ENCODE peak calls at places on chromosomes 7 and 10, in four cellular contexts. X is aorta, R is gastrocnemius medialis, N is heart right ventricle. H is an unnamed sample. For H3K4me1, the result is how much of the 10 kb centered on the place peaks cover.

GRCh38 chr7:2269468-2270460 is 27.7 kb downstream of the NUDT1 start:
- ATAC-seq in X (no peak), R (no peak), N (peak), H (no peak)

GRCh38 chr7:151060416-151061234 is 1.2 kb downstream of the SLC4A2 start:
- ATAC-seq in R (no peak), X (no peak), N (no peak), H (no peak)

GRCh38 chr7:159019111-159019510 is 125.6 kb downstream of the VIPR2 start:
- ATAC-seq in X (no peak), R (no peak), N (peak), H (no peak)

GRCh38 chr10:35135861-35136260 is 9.2 kb downstream of the CREM start:
- ATAC-seq in X (no peak), R (no peak), N (no peak), H (no peak)

GRCh38 chr7:2110586-2111396 is 122.0 kb downstream of the MAD1L1 start:
- ATAC-seq in R (no peak), X (no peak), N (no peak), H (no peak)

GRCh38 chr10:88996927-88997326 is 6.3 kb downstream of the FAS start:
- ATAC-seq in N (no peak), X (no peak), R (no peak), H (no peak)

GRCh38 chr10:106863549-106863948 is 301.0 kb downstream of the SORCS1 start:
- ATAC-seq in N (no peak), R (no peak), X (no peak), H (no peak)

GRCh38 chr7:116271161-116271979 is 61.0 kb downstream of the TES start:
- ATAC-seq in R (no peak), X (peak), N (peak), H (peak)

GRCh38 chr10:62054825-62055224 is 153.3 kb downstream of the ARID5B start:
- ATAC-seq in R (no peak), X (no peak), N (no peak), H (no peak)

GRCh38 chr10:45261243-45261775 is 54.1 kb downstream of the OR13A1 start:
- ATAC-seq in N (no peak), R (no peak), X (no peak), H (no peak)

GRCh38 chr7:87225696-87226095 is 6.2 kb upstream of the TMEM243 start:
- ATAC-seq in N (no peak), X (no peak), R (no peak), H (no peak)

GRCh38 chr10:124680675-124681074 is 63.5 kb downstream of the FAM53B start:
- ATAC-seq in R (no peak), N (no peak), X (peak), H (peak)
- H3K4me1 ChIP-seq in R (half or more), N (half or more), X (under half), H (half or more)

GRCh38 chr7:26189697-26190096 is 10.8 kb downstream of the HNRNPA2B1 start:
- ATAC-seq in X (no peak), R (no peak), N (no peak), H (no peak)
- H3K4me1 ChIP-seq in X (under half), R (under half), N (under half), H (half or more)

GRCh38 chr10:125141150-125141859 is 19.1 kb downstream of the CTBP2 start:
- ATAC-seq in N (no peak), X (no peak), R (peak), H (no peak)
- H3K4me1 ChIP-seq in N (under half), X (under half), R (half or more), H (half or more)

DNA sequence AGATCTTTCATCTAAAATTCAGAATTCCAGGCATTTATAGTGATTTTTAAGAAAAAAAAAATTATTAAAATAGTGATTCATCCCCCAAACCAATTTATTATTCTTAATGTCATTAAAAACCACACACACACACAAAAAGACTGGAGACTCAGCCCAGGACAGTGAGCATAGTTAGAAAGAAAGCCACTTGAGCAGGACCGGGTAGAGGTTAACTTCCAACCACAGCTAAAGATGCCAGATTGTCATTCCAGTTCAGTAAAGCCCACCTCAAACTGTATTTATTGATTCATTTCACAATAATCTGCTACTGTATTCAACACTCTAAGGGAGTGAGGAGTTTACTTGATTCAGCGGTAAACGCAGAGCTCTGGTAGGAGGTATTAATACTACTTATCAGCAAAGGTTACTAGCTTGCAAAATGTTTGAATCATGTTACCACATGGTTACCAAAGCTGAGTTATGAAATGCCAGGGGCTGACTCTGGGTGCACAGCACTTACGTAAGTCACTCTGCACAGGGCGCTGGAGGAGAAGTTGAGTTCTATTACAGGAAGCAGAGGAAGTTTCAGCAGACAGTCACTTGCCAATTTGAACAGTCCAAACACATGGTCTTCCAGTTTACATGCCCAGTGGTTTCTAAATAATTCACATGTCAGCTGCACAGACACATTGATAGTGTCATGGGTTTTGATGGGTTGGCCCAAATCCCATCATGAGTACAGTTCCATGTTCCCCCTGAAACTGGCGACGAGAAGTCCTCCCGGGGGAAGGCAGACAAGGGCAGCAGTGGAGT is 64.6 kb downstream of the KLF6 start:
- ATAC-seq in N (peak), R (peak), X (peak), H (peak)
- H3K4me1 ChIP-seq in N (under half), R (under half), X (under half), H (under half)

DNA sequence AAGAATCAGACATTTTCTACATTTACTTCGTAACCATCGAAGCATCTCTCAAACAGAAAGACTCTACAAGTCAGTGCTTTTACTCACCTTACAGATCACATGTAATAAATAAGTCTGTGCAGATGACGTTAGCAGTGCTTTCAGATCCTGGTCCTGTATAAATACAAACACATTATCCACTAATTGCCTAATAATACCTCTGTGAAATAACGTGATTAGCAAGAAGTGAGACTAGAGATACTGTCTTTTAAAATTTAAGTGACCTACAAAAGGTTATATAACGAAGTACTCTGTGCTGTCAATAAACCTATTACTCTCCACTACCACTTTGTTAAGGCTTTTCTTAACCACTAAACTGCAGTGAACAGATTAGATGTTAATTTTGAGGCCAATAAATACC is 246.9 kb downstream of the NSUN6 start:
- ATAC-seq in X (no peak), N (no peak), R (no peak), H (no peak)
- H3K4me1 ChIP-seq in X (under half), N (under half), R (under half), H (under half)

GRCh38 chr7:131010029-131010705 is 276.2 kb upstream of the KLF14 start:
- ATAC-seq in R (peak), N (no peak), X (no peak), H (no peak)
- H3K4me1 ChIP-seq in R (half or more), N (half or more), X (under half), H (half or more)

GRCh38 chr7:36209814-36210183 is 56.7 kb downstream of the EEPD1 start:
- ATAC-seq in N (no peak), R (peak), X (no peak), H (no peak)
- H3K4me1 ChIP-seq in N (under half), R (half or more), X (under half), H (under half)

DNA sequence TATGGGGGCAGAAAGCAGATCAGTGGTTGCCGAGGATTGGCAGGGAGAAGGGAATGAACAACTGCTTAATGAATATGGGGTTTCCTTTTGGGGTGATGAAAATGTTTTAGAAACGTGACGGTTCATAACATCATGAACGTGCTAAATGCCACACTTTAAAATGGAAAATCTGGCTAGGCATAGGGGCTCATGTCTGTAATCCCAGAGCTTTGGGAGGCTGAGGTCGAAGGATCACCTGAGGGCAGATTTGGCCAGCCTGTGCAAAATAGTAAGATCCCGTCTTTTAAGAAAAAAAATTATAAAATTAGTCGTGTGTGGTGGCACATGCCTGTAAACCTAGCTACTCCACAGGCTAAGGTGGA is 3.1 kb downstream of the FAM3C start:
- ATAC-seq in X (no peak), R (no peak), N (no peak), H (no peak)
- H3K4me1 ChIP-seq in X (under half), R (under half), N (under half), H (under half)